ENCODE peak calls at places on chromosomes 6 and 20, in ten cellular contexts. One of them, this sample, is unnamed.

GRCh38 chr20:49207071-49207470 is 12.1 kb upstream of the DDX27 start:
- DNase-seq in left ventricle myocardium inferior: no peak
- DNase-seq in mucosa of descending colon: no peak
- DNase-seq in upper lobe of right lung: no peak
- DNase-seq in endothelial cell: no peak
- DNase-seq in fibroblast of lung: no peak
- DNase-seq in Peyer's patch: no peak
- DNase-seq in RWPE1: no peak
- DNase-seq in AG04449: no peak
- DNase-seq in progenitor cell of endocrine pancreas: no peak
- DNase-seq in this sample: peak

GRCh38 chr6:56314683-56315523 is 67.5 kb upstream of the COL21A1 start:
- DNase-seq in left ventricle myocardium inferior: no peak
- DNase-seq in mucosa of descending colon: no peak
- DNase-seq in upper lobe of right lung: no peak
- DNase-seq in endothelial cell: peak
- DNase-seq in fibroblast of lung: peak
- DNase-seq in Peyer's patch: no peak
- DNase-seq in RWPE1: peak
- DNase-seq in AG04449: no peak
- DNase-seq in progenitor cell of endocrine pancreas: no peak
- DNase-seq in this sample: peak

GRCh38 chr6:30884521-30885480 is 482 bp downstream of the DDR1 start:
- DNase-seq in left ventricle myocardium inferior: peak
- DNase-seq in mucosa of descending colon: peak
- DNase-seq in upper lobe of right lung: peak
- DNase-seq in endothelial cell: no peak
- DNase-seq in fibroblast of lung: no peak
- DNase-seq in Peyer's patch: peak
- DNase-seq in RWPE1: peak
- DNase-seq in AG04449: no peak
- DNase-seq in progenitor cell of endocrine pancreas: no peak
- DNase-seq in this sample: peak

GRCh38 chr6:127120787-127121636 is 2.5 kb downstream of the RSPO3 start:
- DNase-seq in left ventricle myocardium inferior: peak
- DNase-seq in mucosa of descending colon: peak
- DNase-seq in upper lobe of right lung: peak
- DNase-seq in endothelial cell: peak
- DNase-seq in fibroblast of lung: peak
- DNase-seq in Peyer's patch: peak
- DNase-seq in RWPE1: peak
- DNase-seq in AG04449: peak
- DNase-seq in progenitor cell of endocrine pancreas: peak
- DNase-seq in this sample: peak

GRCh38 chr6:31293343-31293742 is 21.5 kb upstream of the HLA-C start:
- DNase-seq in left ventricle myocardium inferior: no peak
- DNase-seq in mucosa of descending colon: no peak
- DNase-seq in upper lobe of right lung: no peak
- DNase-seq in endothelial cell: peak
- DNase-seq in fibroblast of lung: peak
- DNase-seq in Peyer's patch: no peak
- DNase-seq in RWPE1: peak
- DNase-seq in AG04449: no peak
- DNase-seq in progenitor cell of endocrine pancreas: peak
- DNase-seq in this sample: peak

GRCh38 chr6:44177691-44178423 is 19.2 kb downstream of the CAPN11 start:
- DNase-seq in left ventricle myocardium inferior: peak
- DNase-seq in mucosa of descending colon: no peak
- DNase-seq in upper lobe of right lung: no peak
- DNase-seq in endothelial cell: no peak
- DNase-seq in fibroblast of lung: peak
- DNase-seq in Peyer's patch: peak
- DNase-seq in RWPE1: peak
- DNase-seq in AG04449: no peak
- DNase-seq in progenitor cell of endocrine pancreas: no peak
- DNase-seq in this sample: no peak

GRCh38 chr20:32943490-32944052 is 60.7 kb downstream of the SUN5 start:
- DNase-seq in left ventricle myocardium inferior: no peak
- DNase-seq in mucosa of descending colon: no peak
- DNase-seq in upper lobe of right lung: no peak
- DNase-seq in endothelial cell: no peak
- DNase-seq in fibroblast of lung: no peak
- DNase-seq in Peyer's patch: no peak
- DNase-seq in RWPE1: no peak
- DNase-seq in AG04449: no peak
- DNase-seq in progenitor cell of endocrine pancreas: no peak
- DNase-seq in this sample: no peak

GRCh38 chr6:16781348-16782169 is 20.3 kb upstream of the ATXN1 start:
- DNase-seq in left ventricle myocardium inferior: no peak
- DNase-seq in mucosa of descending colon: no peak
- DNase-seq in upper lobe of right lung: no peak
- DNase-seq in endothelial cell: no peak
- DNase-seq in fibroblast of lung: no peak
- DNase-seq in Peyer's patch: no peak
- DNase-seq in RWPE1: peak
- DNase-seq in AG04449: no peak
- DNase-seq in progenitor cell of endocrine pancreas: no peak
- DNase-seq in this sample: no peak

GRCh38 chr6:75481936-75482593 is 11.5 kb downstream of the FILIP1 start:
- DNase-seq in left ventricle myocardium inferior: no peak
- DNase-seq in mucosa of descending colon: no peak
- DNase-seq in upper lobe of right lung: no peak
- DNase-seq in endothelial cell: no peak
- DNase-seq in fibroblast of lung: peak
- DNase-seq in Peyer's patch: no peak
- DNase-seq in RWPE1: no peak
- DNase-seq in AG04449: no peak
- DNase-seq in progenitor cell of endocrine pancreas: no peak
- DNase-seq in this sample: no peak

GRCh38 chr20:39259808-39260207 is 297.7 kb downstream of the DHX35 start:
- DNase-seq in left ventricle myocardium inferior: no peak
- DNase-seq in mucosa of descending colon: no peak
- DNase-seq in upper lobe of right lung: no peak
- DNase-seq in endothelial cell: no peak
- DNase-seq in fibroblast of lung: no peak
- DNase-seq in Peyer's patch: no peak
- DNase-seq in RWPE1: no peak
- DNase-seq in AG04449: no peak
- DNase-seq in progenitor cell of endocrine pancreas: no peak
- DNase-seq in this sample: no peak

GRCh38 chr6:17820055-17820454 is 113.3 kb upstream of the NUP153 start:
- DNase-seq in left ventricle myocardium inferior: no peak
- DNase-seq in mucosa of descending colon: no peak
- DNase-seq in upper lobe of right lung: no peak
- DNase-seq in endothelial cell: no peak
- DNase-seq in fibroblast of lung: peak
- DNase-seq in Peyer's patch: no peak
- DNase-seq in RWPE1: no peak
- DNase-seq in AG04449: no peak
- DNase-seq in progenitor cell of endocrine pancreas: no peak
- DNase-seq in this sample: no peak

DNA sequence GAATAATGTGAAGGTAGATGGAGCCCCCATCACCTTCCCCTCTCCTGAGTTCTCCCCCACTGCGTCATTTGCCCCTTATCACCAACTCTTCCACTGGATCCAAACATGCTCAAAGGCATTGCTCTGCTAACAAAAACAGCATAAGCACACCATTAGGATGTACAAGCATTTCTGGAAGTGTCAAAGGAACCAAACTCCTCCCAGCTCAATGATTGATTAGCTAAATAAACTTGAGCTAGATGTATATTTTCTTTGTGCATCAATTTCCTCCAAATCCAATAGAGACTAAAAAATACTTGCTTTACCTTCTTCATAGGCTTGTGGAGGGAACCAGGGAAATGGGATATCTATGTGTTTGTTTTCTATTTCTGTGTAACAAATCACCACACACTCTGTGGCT is 248.4 kb upstream of the JARID2 start:
- DNase-seq in left ventricle myocardium inferior: no peak
- DNase-seq in mucosa of descending colon: no peak
- DNase-seq in upper lobe of right lung: no peak
- DNase-seq in endothelial cell: no peak
- DNase-seq in fibroblast of lung: no peak
- DNase-seq in Peyer's patch: no peak
- DNase-seq in RWPE1: no peak
- DNase-seq in AG04449: no peak
- DNase-seq in progenitor cell of endocrine pancreas: no peak
- DNase-seq in this sample: no peak
- TF ChIP-seq CTCF in left ventricle myocardium inferior: no peak
- TF ChIP-seq CTCF in mucosa of descending colon: no peak
- TF ChIP-seq CTCF in upper lobe of right lung: no peak
- TF ChIP-seq CTCF in endothelial cell: no peak
- TF ChIP-seq CTCF in fibroblast of lung: no peak
- TF ChIP-seq CTCF in Peyer's patch: no peak
- TF ChIP-seq CTCF in RWPE1: no peak
- TF ChIP-seq CTCF in AG04449: no peak
- TF ChIP-seq CTCF in progenitor cell of endocrine pancreas: no peak
- TF ChIP-seq CTCF in this sample: no peak

GRCh38 chr6:2596222-2596621 is 154.5 kb downstream of the MYLK4 start:
- DNase-seq in left ventricle myocardium inferior: no peak
- DNase-seq in mucosa of descending colon: no peak
- DNase-seq in upper lobe of right lung: no peak
- DNase-seq in endothelial cell: peak
- DNase-seq in fibroblast of lung: no peak
- DNase-seq in Peyer's patch: no peak
- DNase-seq in RWPE1: no peak
- DNase-seq in AG04449: no peak
- DNase-seq in progenitor cell of endocrine pancreas: no peak
- DNase-seq in this sample: no peak
- TF ChIP-seq CTCF in left ventricle myocardium inferior: no peak
- TF ChIP-seq CTCF in mucosa of descending colon: no peak
- TF ChIP-seq CTCF in upper lobe of right lung: peak
- TF ChIP-seq CTCF in endothelial cell: peak
- TF ChIP-seq CTCF in fibroblast of lung: no peak
- TF ChIP-seq CTCF in Peyer's patch: no peak
- TF ChIP-seq CTCF in RWPE1: no peak
- TF ChIP-seq CTCF in AG04449: no peak
- TF ChIP-seq CTCF in progenitor cell of endocrine pancreas: peak
- TF ChIP-seq CTCF in this sample: no peak

GRCh38 chr6:45653117-45653883 is 275.6 kb upstream of the SUPT3H start:
- DNase-seq in left ventricle myocardium inferior: no peak
- DNase-seq in mucosa of descending colon: no peak
- DNase-seq in upper lobe of right lung: no peak
- DNase-seq in endothelial cell: no peak
- DNase-seq in fibroblast of lung: no peak
- DNase-seq in Peyer's patch: no peak
- DNase-seq in RWPE1: no peak
- DNase-seq in AG04449: no peak
- DNase-seq in progenitor cell of endocrine pancreas: no peak
- DNase-seq in this sample: no peak

GRCh38 chr6:45647341-45648138 is 269.8 kb upstream of the SUPT3H start:
- DNase-seq in left ventricle myocardium inferior: no peak
- DNase-seq in mucosa of descending colon: no peak
- DNase-seq in upper lobe of right lung: no peak
- DNase-seq in endothelial cell: no peak
- DNase-seq in fibroblast of lung: no peak
- DNase-seq in Peyer's patch: no peak
- DNase-seq in RWPE1: no peak
- DNase-seq in AG04449: no peak
- DNase-seq in progenitor cell of endocrine pancreas: no peak
- DNase-seq in this sample: no peak

GRCh38 chr6:45651301-45651700 is 273.6 kb upstream of the SUPT3H start:
- DNase-seq in left ventricle myocardium inferior: no peak
- DNase-seq in mucosa of descending colon: no peak
- DNase-seq in upper lobe of right lung: no peak
- DNase-seq in endothelial cell: no peak
- DNase-seq in fibroblast of lung: no peak
- DNase-seq in Peyer's patch: no peak
- DNase-seq in RWPE1: no peak
- DNase-seq in AG04449: no peak
- DNase-seq in progenitor cell of endocrine pancreas: no peak
- DNase-seq in this sample: no peak

GRCh38 chr6:45652393-45652792 is 274.7 kb upstream of the SUPT3H start:
- DNase-seq in left ventricle myocardium inferior: no peak
- DNase-seq in mucosa of descending colon: no peak
- DNase-seq in upper lobe of right lung: no peak
- DNase-seq in endothelial cell: no peak
- DNase-seq in fibroblast of lung: peak
- DNase-seq in Peyer's patch: no peak
- DNase-seq in RWPE1: no peak
- DNase-seq in AG04449: no peak
- DNase-seq in progenitor cell of endocrine pancreas: no peak
- DNase-seq in this sample: no peak

GRCh38 chr6:45650527-45651135 is 272.9 kb upstream of the SUPT3H start:
- DNase-seq in left ventricle myocardium inferior: no peak
- DNase-seq in mucosa of descending colon: no peak
- DNase-seq in upper lobe of right lung: no peak
- DNase-seq in endothelial cell: no peak
- DNase-seq in fibroblast of lung: peak
- DNase-seq in Peyer's patch: no peak
- DNase-seq in RWPE1: peak
- DNase-seq in AG04449: peak
- DNase-seq in progenitor cell of endocrine pancreas: no peak
- DNase-seq in this sample: no peak
- TF ChIP-seq CTCF in left ventricle myocardium inferior: no peak
- TF ChIP-seq CTCF in mucosa of descending colon: no peak
- TF ChIP-seq CTCF in upper lobe of right lung: no peak
- TF ChIP-seq CTCF in endothelial cell: no peak
- TF ChIP-seq CTCF in fibroblast of lung: no peak
- TF ChIP-seq CTCF in Peyer's patch: no peak
- TF ChIP-seq CTCF in RWPE1: no peak
- TF ChIP-seq CTCF in AG04449: no peak
- TF ChIP-seq CTCF in progenitor cell of endocrine pancreas: no peak
- TF ChIP-seq CTCF in this sample: no peak

GRCh38 chr6:118546164-118546929 is 1.7 kb upstream of the PLN start:
- DNase-seq in left ventricle myocardium inferior: no peak
- DNase-seq in mucosa of descending colon: no peak
- DNase-seq in upper lobe of right lung: no peak
- DNase-seq in endothelial cell: no peak
- DNase-seq in fibroblast of lung: no peak
- DNase-seq in Peyer's patch: no peak
- DNase-seq in RWPE1: no peak
- DNase-seq in AG04449: no peak
- DNase-seq in progenitor cell of endocrine pancreas: no peak
- DNase-seq in this sample: no peak
- TF ChIP-seq CTCF in left ventricle myocardium inferior: no peak
- TF ChIP-seq CTCF in mucosa of descending colon: no peak
- TF ChIP-seq CTCF in upper lobe of right lung: no peak
- TF ChIP-seq CTCF in endothelial cell: no peak
- TF ChIP-seq CTCF in fibroblast of lung: no peak
- TF ChIP-seq CTCF in Peyer's patch: no peak
- TF ChIP-seq CTCF in RWPE1: no peak
- TF ChIP-seq CTCF in AG04449: no peak
- TF ChIP-seq CTCF in progenitor cell of endocrine pancreas: no peak
- TF ChIP-seq CTCF in this sample: no peak

DNA sequence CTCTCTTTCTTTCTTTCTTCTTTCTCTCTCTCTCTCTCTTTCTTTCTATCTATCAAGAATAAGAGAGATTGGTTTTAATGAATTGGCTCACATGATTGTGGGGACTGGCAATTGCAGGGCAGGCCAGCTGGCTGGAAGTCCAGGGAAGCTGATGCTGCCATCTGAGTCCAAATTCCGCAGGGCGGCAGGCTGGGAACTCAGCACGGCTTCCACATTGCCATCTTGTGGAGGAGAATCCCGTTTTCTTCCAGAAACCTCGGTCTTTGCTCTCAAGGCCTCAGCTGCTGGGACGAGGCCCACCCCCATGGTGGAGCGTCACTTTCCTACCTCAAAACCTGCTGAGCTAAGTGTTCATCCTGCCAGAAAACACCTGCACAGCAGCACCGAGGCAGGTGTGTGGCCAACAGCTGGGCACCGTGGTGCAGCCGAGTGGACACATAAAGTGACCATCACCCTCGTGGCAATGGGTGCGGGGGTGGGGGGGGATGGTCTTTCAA is 58.8 kb upstream of the SLCO4A1 start:
- DNase-seq in left ventricle myocardium inferior: no peak
- DNase-seq in mucosa of descending colon: no peak
- DNase-seq in upper lobe of right lung: no peak
- DNase-seq in endothelial cell: no peak
- DNase-seq in fibroblast of lung: peak
- DNase-seq in Peyer's patch: no peak
- DNase-seq in RWPE1: no peak
- DNase-seq in AG04449: no peak
- DNase-seq in progenitor cell of endocrine pancreas: no peak
- DNase-seq in this sample: no peak
- TF ChIP-seq CTCF in left ventricle myocardium inferior: no peak
- TF ChIP-seq CTCF in mucosa of descending colon: no peak
- TF ChIP-seq CTCF in upper lobe of right lung: no peak
- TF ChIP-seq CTCF in endothelial cell: no peak
- TF ChIP-seq CTCF in fibroblast of lung: no peak
- TF ChIP-seq CTCF in Peyer's patch: no peak
- TF ChIP-seq CTCF in RWPE1: no peak
- TF ChIP-seq CTCF in AG04449: no peak
- TF ChIP-seq CTCF in progenitor cell of endocrine pancreas: no peak
- TF ChIP-seq CTCF in this sample: no peak

This sample was measured in Calu3.